ENCODE peak calls at places on chromosomes 4 and X, in four cellular contexts. A, E, Z and T are unnamed samples.

GRCh38 chrX:150092549-150092948 is 154.3 kb upstream of the EOLA2 start:
- DNase-seq in A (no peak), Z (no peak), E (no peak), T (no peak)

GRCh38 chr4:9979101-9979815 is 42.0 kb downstream of the SLC2A9 start:
- DNase-seq in Z (no peak), A (no peak), E (no peak), T (no peak)

GRCh38 chr4:74433541-74434172 is 11.3 kb upstream of the AREG start:
- DNase-seq in Z (no peak), E (peak), A (no peak), T (no peak)

GRCh38 chr4:149841686-149842085 is 26.0 kb upstream of the IQCM start:
- DNase-seq in A (no peak), E (no peak), Z (no peak), T (no peak)

GRCh38 chr4:119046263-119046662 is 89.4 kb upstream of the MYOZ2 start:
- DNase-seq in A (no peak), Z (no peak), E (no peak), T (no peak)

GRCh38 chr4:80007745-80008149 is 65.3 kb downstream of the ANTXR2 start:
- DNase-seq in Z (no peak), E (no peak), A (no peak), T (peak)

GRCh38 chr4:116585240-116585639 is 500.1 kb downstream of the TRAM1L1 start:
- DNase-seq in A (no peak), E (no peak), Z (no peak), T (no peak)

GRCh38 chr4:119730644-119730995 is 102.0 kb upstream of the PDE5A start:
- DNase-seq in E (peak), Z (no peak), A (no peak), T (no peak)

GRCh38 chr4:76741663-76742020 is 156.3 kb downstream of the SOWAHB start:
- DNase-seq in E (no peak), A (no peak), Z (no peak), T (no peak)

GRCh38 chrX:8190341-8190830 is 19.3 kb upstream of the VCX2 start:
- DNase-seq in A (no peak), E (no peak), Z (no peak), T (no peak)

GRCh38 chrX:29662101-29662500 is 553.3 kb upstream of the MAGEB2 start:
- DNase-seq in Z (no peak), A (no peak), E (peak), T (no peak)

GRCh38 chrX:38636949-38637819 is 75.8 kb downstream of the TSPAN7 start:
- DNase-seq in Z (no peak), E (peak), A (no peak), T (no peak)

GRCh38 chrX:153909024-153909979 is 4.8 kb downstream of the AVPR2 start:
- DNase-seq in Z (no peak), E (no peak), A (no peak), T (no peak)

GRCh38 chrX:10111364-10112148 is 45.2 kb upstream of the CLCN4 start:
- DNase-seq in E (no peak), A (no peak), Z (no peak), T (no peak)

GRCh38 chr4:100224701-100225100 is 34.4 kb upstream of the DDIT4L start:
- DNase-seq in E (no peak), A (no peak), Z (no peak), T (no peak)

GRCh38 chr4:41178372-41179085 is 35.8 kb downstream of the APBB2 start:
- DNase-seq in Z (no peak), E (no peak), A (no peak), T (no peak)

GRCh38 chrX:24661292-24661691 is 14.1 kb upstream of the PCYT1B start:
- DNase-seq in A (no peak), E (no peak), Z (no peak), T (no peak)

GRCh38 chr4:151864068-151864467 is 103.3 kb upstream of the GATB start:
- DNase-seq in A (no peak), Z (no peak), E (no peak), T (no peak)

GRCh38 chr4:118849867-118850812 is 14.2 kb upstream of the SEC24D start:
- DNase-seq in Z (no peak), E (peak), A (no peak), T (peak)

GRCh38 chr4:10321931-10322330 is 135.3 kb downstream of the ZNF518B start:
- DNase-seq in E (no peak), A (no peak), Z (no peak), T (no peak)

GRCh38 chr4:174119051-174119450 is 164.4 kb downstream of the FBXO8 start:
- DNase-seq in E (peak), Z (peak), A (no peak), T (peak)

GRCh38 chr4:37882665-37883296 is 8.1 kb upstream of the TBC1D1 start:
- DNase-seq in A (no peak), E (no peak), Z (no peak), T (no peak)

GRCh38 chrX:107677501-107677901 is 49.2 kb downstream of the PRPS1 start:
- DNase-seq in E (peak), Z (no peak), A (no peak), T (no peak)

GRCh38 chr4:1167244-1167949 is 5.0 kb downstream of the SPON2 start:
- DNase-seq in Z (peak), E (peak), A (peak), T (peak)

GRCh38 chrX:1554469-1555210 is 17.7 kb upstream of the P2RY8 start:
- DNase-seq in E (no peak), A (no peak), Z (no peak), T (no peak)

GRCh38 chr4:93767917-93768316 is 60.6 kb upstream of the ATOH1 start:
- DNase-seq in Z (no peak), A (no peak), E (no peak), T (no peak)

GRCh38 chr4:153787156-153787555 is 1.7 kb downstream of the SFRP2 start:
- DNase-seq in Z (no peak), E (no peak), A (no peak), T (no peak)

GRCh38 chr4:7348946-7349900 is 85.5 kb downstream of the PSAPL1 start:
- DNase-seq in A (no peak), Z (no peak), E (no peak), T (no peak)

GRCh38 chrX:38717871-38718270 is 83.4 kb upstream of the MID1IP1 start:
- DNase-seq in E (peak), Z (no peak), A (no peak), T (peak)